ENCODE peak calls at places on chromosome 2, in ten cellular contexts. M is sigmoid colon, D is uterus, B is spleen, N is adrenal gland, Z is coronary artery, F is endodermal cell, Q is fibroblast of lung, H is cardiac fibroblast, T is astrocyte of the spinal cord. W is an unnamed sample.

GRCh38 chr2:203775684-203776083 is 69.2 kb downstream of the CD28 start:
- DNase-seq in Q (peak), H (no peak), B (no peak), Z (no peak), T (no peak), N (no peak), D (no peak), F (no peak), M (no peak), W (no peak)

GRCh38 chr2:128523490-128523889 is 204.8 kb upstream of the HS6ST1 start:
- DNase-seq in Z (no peak), H (no peak), Q (no peak), T (no peak), N (no peak), M (no peak), F (peak), D (no peak), B (no peak), W (no peak)

GRCh38 chr2:156619021-156619539 is 182.9 kb downstream of the GPD2 start:
- DNase-seq in Q (no peak), F (no peak), D (no peak), M (no peak), H (no peak), T (no peak), Z (no peak), N (no peak), B (no peak), W (no peak)

GRCh38 chr2:98175811-98176210 is 88.8 kb downstream of the VWA3B start:
- DNase-seq in D (no peak), N (no peak), Z (no peak), Q (no peak), H (no peak), B (no peak), T (no peak), F (peak), M (no peak), W (peak)

GRCh38 chr2:182047544-182047943 is 61.9 kb downstream of the PPP1R1C start:
- DNase-seq in N (no peak), F (no peak), Q (no peak), M (no peak), Z (no peak), H (no peak), D (no peak), B (no peak), T (no peak), W (no peak)

GRCh38 chr2:28622101-28622499 is 126.2 kb downstream of the PLB1 start:
- DNase-seq in M (no peak), D (no peak), T (no peak), B (no peak), N (no peak), H (no peak), F (no peak), Z (no peak), Q (no peak), W (no peak)

GRCh38 chr2:128008089-128008672 is 19.7 kb downstream of the SAP130 start:
- DNase-seq in B (no peak), F (no peak), N (no peak), Q (no peak), M (no peak), H (no peak), D (no peak), T (no peak), Z (no peak), W (no peak)

GRCh38 chr2:77484026-77484425 is 38.1 kb downstream of the LRRTM4 start:
- DNase-seq in B (no peak), Q (peak), N (no peak), M (no peak), H (no peak), Z (no peak), D (no peak), F (no peak), T (peak), W (no peak)

GRCh38 chr2:11154460-11155325 is 574 bp upstream of the SLC66A3 start:
- DNase-seq in N (peak), D (peak), H (peak), Z (peak), Q (peak), B (peak), F (peak), M (peak), T (peak), W (peak)

DNA sequence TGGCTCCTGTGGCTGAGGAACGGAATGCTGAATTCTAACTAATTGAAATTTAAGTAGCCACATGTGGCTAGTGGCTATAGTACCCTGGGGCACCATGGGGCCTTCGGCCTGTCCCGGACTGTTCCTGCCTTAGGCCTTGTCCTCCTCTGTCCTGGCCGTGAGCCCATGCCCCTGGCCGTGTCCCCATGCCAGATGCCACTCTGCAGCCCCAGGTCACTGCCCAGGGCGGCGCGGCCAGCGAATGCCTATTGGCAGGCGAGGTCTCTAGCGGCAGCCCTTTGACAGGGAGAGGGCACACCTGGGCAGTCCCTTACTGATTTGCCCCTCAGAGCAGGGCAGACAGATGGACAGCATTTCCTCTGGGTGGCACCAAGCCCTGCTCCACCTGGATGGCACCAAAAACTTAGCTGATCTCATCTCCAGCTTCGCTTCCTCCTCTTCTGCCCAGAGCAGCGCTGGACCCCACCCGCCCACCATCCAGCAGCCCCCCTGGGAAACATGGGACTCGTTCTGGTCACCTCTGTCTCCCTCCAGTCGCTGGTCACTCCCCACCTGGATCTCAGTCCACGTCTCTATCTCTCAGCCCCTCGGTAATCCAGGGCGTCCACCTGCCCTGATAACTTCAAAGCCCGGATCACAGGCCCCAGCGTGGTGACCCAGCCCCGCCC is 1.1 kb upstream of the DGKD start:
- DNase-seq in Z (no peak), H (no peak), F (no peak), D (no peak), N (no peak), B (peak), Q (no peak), M (no peak), T (no peak), W (no peak)
- H3K4me3 ChIP-seq in Z (peak), H (no peak), F (peak), D (no peak), N (no peak), B (peak), Q (no peak), M (peak), T (no peak), W (peak)

DNA sequence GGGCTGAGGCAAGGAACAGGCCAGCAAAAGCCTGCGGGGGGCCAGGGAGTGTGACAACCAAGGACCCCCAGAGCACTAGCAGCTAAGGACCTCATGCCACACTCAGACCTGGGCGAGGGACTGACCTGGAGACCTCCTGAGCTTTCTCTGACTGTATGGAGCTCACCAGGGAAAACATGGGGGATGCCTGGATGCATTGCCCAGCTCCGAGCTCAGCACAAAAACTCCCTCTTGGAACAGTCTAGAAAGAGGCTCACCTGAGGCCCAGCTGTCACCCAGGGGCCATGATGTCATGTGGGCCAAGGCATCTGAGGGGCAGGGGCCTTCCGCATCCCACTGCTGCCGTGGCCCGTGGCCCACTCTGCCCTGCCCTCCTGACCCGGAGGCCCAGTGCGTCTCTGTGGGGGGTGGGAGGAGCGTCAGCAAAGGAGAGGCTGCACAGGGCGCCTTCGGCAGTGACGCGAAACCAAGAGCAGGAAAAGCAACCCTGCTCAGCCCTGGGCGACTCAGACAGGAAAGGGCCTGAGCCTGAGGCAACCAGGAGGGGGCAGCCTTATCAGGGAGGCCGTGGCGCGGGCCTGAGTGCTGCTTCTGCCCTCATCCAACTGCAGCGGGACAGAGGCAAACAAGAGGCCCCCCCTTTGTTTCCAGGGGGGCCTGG is 57.3 kb upstream of the ALPP start:
- DNase-seq in B (no peak), Q (no peak), Z (peak), D (peak), N (no peak), H (no peak), F (peak), T (no peak), M (peak), W (no peak)
- TF ChIP-seq CTCF in B (no peak), Q (no peak), Z (no peak), D (no peak), N (no peak), H (no peak), F (peak), T (no peak), M (no peak), W (no peak)

GRCh38 chr2:96552284-96553175 is 16.0 kb downstream of the ARID5A start:
- DNase-seq in N (no peak), F (peak), M (no peak), Z (peak), B (no peak), T (no peak), Q (no peak), D (no peak), H (no peak), W (no peak)
- H3K4me3 ChIP-seq in N (no peak), F (no peak), M (no peak), Z (no peak), B (no peak), T (no peak), Q (no peak), D (no peak), H (no peak), W (no peak)

DNA sequence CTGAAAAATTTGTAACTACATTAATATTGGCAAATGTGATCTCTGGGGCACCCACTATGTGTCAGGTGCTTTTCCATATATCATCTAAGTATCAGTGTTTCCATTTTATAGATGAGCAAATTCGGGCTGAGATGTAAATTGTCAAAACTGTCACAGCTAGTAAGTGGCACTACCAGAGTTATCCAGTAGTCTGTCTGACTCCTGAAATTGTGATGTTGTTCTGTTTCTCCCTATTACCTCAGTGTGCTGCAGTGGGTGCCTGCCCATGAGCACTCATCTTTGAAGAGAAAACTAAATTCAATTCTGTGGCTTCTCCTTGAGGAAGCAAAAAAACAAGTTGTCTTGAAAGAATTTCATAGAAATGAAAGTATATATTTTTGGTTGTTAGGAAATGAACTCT is 467.4 kb upstream of the FANCL start:
- DNase-seq in H (no peak), F (no peak), B (no peak), Z (no peak), T (no peak), M (no peak), D (no peak), N (no peak), Q (no peak), W (no peak)
- TF ChIP-seq CTCF in H (no peak), F (peak), B (no peak), Z (no peak), T (no peak), M (no peak), D (no peak), N (no peak), Q (no peak), W (no peak)

GRCh38 chr2:149000168-149000938 is 38.1 kb upstream of the LYPD6B start:
- DNase-seq in B (no peak), H (no peak), N (no peak), D (no peak), M (no peak), T (peak), Q (no peak), F (no peak), Z (no peak), W (no peak)
- H3K4me3 ChIP-seq in B (no peak), H (no peak), N (no peak), D (no peak), M (no peak), T (no peak), Q (no peak), F (no peak), Z (no peak), W (no peak)

GRCh38 chr2:68292108-68292710 is 27.5 kb downstream of the CNRIP1 start:
- DNase-seq in Z (no peak), Q (peak), M (no peak), H (peak), T (no peak), B (no peak), N (no peak), D (no peak), F (peak), W (peak)

GRCh38 chr2:68295523-68295922 is 24.2 kb downstream of the CNRIP1 start:
- DNase-seq in B (no peak), Z (no peak), Q (no peak), D (no peak), N (no peak), M (no peak), T (no peak), F (no peak), H (no peak), W (no peak)

GRCh38 chr2:68294913-68295312 is 24.8 kb downstream of the CNRIP1 start:
- DNase-seq in F (no peak), D (no peak), H (no peak), B (no peak), N (no peak), M (no peak), Q (no peak), T (no peak), Z (no peak), W (no peak)

GRCh38 chr2:68293024-68293423 is 26.7 kb downstream of the CNRIP1 start:
- DNase-seq in Q (no peak), T (no peak), N (no peak), M (no peak), F (no peak), H (no peak), B (no peak), Z (no peak), D (no peak), W (no peak)

DNA sequence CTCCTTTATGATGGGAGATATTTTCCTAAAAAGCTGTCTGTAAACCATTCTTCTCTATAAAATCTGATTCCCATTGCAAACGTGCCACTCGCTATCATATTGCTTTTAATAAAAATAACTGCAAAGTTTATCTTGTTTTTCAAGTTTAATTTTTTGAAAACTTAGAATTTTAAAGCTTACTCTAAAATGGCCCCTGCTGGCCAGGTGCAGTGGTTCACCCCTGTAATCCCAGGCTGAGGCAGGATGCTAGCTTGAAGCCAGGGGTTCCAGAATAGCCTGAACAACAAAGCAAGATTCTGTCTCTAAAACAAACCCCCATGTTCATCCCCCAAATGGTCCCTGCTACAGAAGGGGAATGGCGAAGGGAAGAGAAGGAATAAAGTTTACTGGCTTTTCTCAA is 25.6 kb downstream of the CNRIP1 start:
- DNase-seq in Q (no peak), M (no peak), N (no peak), Z (no peak), B (no peak), D (no peak), F (no peak), T (no peak), H (no peak), W (no peak)
- TF ChIP-seq CTCF in Q (no peak), M (no peak), N (no peak), Z (no peak), B (no peak), D (no peak), F (peak), T (no peak), H (no peak), W (no peak)

DNA sequence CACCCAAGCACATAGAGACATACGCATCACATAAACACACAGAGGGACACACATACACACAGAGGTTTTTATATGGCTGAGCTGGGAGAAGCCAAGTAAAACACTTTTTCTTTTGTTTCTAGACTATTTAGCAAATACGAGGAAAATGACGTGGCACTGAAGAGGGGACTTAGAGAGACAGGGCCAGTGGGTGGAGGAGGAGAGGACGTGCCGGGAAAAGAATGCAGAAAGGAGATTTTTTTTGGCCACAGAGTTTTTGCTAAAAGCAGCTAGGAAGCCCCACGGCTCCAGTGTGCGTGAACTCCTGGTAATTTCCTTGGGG is 168.5 kb upstream of the KLF7 start:
- DNase-seq in N (no peak), Q (no peak), T (no peak), H (no peak), F (no peak), Z (no peak), M (no peak), B (no peak), D (no peak), W (no peak)
- H3K4me3 ChIP-seq in N (no peak), Q (peak), T (peak), H (peak), F (no peak), Z (peak), M (peak), B (no peak), D (peak), W (no peak)

W was measured in cardiac muscle cell.